ENCODE peak calls at places on chromosomes 7 and 10, in six cellular contexts. Z is HepG2, P is GM12878, Q is A549, E is K562, U is endothelial cell of umbilical vein. T is an unnamed sample.

GRCh38 chr10:130137077-130137448 is 872 bp downstream of the GLRX3 start:
- DNase-seq in Z (peak; percentile 29), P (no peak), Q (peak; percentile 26), E (no peak), U (peak; percentile 55), T (peak; percentile 43)

GRCh38 chr7:70647801-70648491 is 484.0 kb upstream of the GALNT17 start:
- DNase-seq in Z (no peak), P (peak; percentile 46), Q (no peak), E (no peak), U (no peak), T (peak; percentile 52)

GRCh38 chr10:3820255-3820654 is 35.2 kb upstream of the KLF6 start:
- DNase-seq in Z (no peak), P (no peak), Q (no peak), E (no peak), U (no peak), T (no peak)

GRCh38 chr10:43749940-43750552 is 101.4 kb upstream of the ZNF32 start:
- DNase-seq in Z (no peak), P (no peak), Q (no peak), E (no peak), U (no peak), T (no peak)

GRCh38 chr7:16647435-16647960 is 1.5 kb downstream of the BZW2 start:
- DNase-seq in Z (no peak), P (no peak), Q (no peak), E (no peak), U (peak; percentile 10), T (no peak)

GRCh38 chr10:14571866-14572507 is 202.7 kb downstream of the FAM107B start:
- DNase-seq in Z (peak; percentile 96), P (no peak), Q (peak; percentile 96), E (no peak), U (peak; percentile 87), T (no peak)

GRCh38 chr7:105656922-105657521 is 75.7 kb upstream of the EFCAB10 start:
- DNase-seq in Z (no peak), P (no peak), Q (peak; percentile 58), E (peak; percentile 92), U (peak; percentile 18), T (peak; percentile 74)

GRCh38 chr7:74059681-74060588 is 23.7 kb upstream of the LIMK1 start:
- DNase-seq in Z (no peak), P (no peak), Q (peak; percentile 45), E (no peak), U (no peak), T (no peak)

GRCh38 chr7:100889761-100890639 is 485 bp upstream of the UFSP1 start:
- DNase-seq in Z (peak; percentile 84), P (peak; percentile 73), Q (peak; percentile 93), E (peak; percentile 96), U (peak; percentile 88), T (peak; percentile 99)

DNA sequence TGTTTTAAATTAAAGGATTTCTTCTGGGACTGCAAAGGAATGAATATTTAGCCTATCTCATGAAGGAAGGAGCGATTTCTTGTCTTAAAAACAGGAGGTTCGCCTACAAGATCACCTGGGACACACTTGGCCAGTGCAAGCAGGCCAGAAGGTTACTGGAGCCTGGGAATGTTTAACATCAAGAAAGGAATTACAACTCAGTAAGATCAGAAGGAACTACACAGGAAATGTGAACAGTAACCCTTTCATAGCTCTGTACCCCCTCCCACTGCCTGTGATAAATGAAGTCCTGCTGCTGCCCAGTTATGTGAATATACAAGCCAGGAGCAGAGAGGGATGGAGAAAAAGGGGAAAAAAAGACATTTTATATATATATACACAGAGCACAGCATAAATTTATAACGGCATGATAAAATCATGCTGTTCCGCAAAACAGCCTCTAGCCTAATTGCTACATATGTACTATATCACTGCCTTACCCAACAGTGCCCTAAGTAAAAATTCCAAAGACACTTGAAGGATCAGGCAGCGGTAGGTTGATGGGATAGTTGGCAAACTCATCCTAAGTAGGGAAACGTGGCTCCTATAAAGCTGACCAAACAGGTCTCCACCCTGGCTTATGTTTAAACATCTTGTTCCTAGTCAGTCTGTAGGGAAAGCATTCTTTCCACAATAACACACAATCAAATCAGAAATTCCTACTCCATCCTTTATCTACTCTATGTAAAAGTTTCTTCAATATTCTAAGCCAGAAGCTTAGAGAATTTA is 63.8 kb downstream of the ZNF438 start:
- DNase-seq in Z (no peak), P (no peak), Q (no peak), E (no peak), U (peak; percentile 77), T (no peak)
- TF ChIP-seq MYC in Z (no peak), P (no peak), Q (no peak), E (no peak), U (no peak), T (no peak)

DNA sequence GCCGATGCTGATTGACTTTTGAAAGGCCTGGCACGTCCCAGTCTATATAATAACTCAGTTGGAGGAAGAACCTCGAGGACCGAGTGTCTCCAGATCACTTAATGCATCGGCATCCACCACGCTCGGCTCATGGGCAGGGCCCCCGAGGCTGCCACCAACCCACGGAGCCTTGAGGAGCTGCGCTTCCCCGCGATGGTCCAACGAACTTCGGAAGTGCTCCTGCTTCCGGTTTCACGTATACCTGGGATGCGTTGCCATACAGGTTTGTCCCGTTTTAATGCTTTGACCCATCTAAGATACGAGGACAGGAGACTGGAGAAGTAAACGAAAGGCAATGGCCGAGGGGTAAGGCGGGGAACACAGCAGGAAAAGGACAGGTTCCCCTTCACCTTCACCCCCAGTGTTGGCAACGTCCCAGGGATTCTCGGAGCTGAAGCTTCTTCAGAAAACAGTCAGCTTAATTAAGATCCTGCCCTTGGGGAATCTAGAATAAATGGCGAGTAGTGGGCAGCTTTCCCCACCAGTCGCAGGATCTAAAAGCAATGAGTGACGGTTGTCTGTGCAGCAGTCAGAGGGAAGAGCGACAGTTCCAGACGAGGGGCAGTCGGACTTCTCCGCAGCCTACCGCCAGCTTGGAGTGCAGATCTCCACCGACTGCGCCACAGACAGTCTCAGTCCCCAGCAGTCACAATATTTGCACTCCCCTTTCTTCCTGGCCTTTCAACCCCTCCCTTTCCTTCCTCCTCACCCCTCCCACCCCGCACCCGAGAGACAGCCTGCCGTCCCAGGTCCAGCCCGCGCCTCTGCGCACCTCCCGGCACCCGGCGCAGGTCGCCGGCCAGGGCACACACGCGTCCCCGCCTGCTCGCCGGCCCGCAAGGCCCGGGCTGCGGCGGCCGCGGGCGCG is 10.7 kb upstream of the SP8 start:
- DNase-seq in Z (no peak), P (no peak), Q (peak; percentile 38), E (no peak), U (no peak), T (peak; percentile 71)
- TF ChIP-seq POLR2A in Z (no peak), P (peak; percentile 40), Q (no peak), E (peak; percentile 42), U (peak; percentile 24), T (peak; percentile 53)

DNA sequence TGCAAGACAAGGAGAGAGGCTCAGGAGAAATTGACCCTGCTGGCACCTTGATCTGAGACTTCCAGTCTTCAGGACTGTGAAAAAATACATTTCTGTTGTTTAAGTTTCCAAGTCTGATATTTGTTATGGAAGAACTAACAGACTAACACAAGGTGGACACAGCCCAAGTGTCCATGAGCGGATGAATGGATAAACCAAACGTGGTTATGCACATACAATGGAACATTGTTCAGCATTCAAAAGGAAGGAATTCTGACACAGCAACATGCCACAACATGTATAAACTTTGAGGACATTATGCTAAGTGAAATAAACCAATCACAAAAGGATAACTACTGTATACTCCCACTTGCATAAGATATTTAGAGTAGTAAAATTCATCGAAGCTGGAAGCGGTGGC is 76.5 kb downstream of the FAM13C start:
- DNase-seq in Z (no peak), P (no peak), Q (no peak), E (no peak), U (no peak), T (no peak)
- TF ChIP-seq MYC in Z (no peak), P (no peak), Q (no peak), E (no peak), U (no peak), T (no peak)

GRCh38 chr10:70146489-70147488 is at the start of gene TYSND1:
- DNase-seq in Z (peak; percentile 97), P (peak; percentile 91), Q (peak; percentile 98), E (peak; percentile 46), U (peak; percentile 98), T (peak; percentile 100)

GRCh38 chr10:70144372-70145110 is 2.0 kb downstream of the TYSND1 start:
- DNase-seq in Z (no peak), P (no peak), Q (no peak), E (no peak), U (no peak), T (no peak)

GRCh38 chr10:70142555-70142954 is 3.9 kb downstream of the TYSND1 start:
- DNase-seq in Z (no peak), P (no peak), Q (no peak), E (no peak), U (no peak), T (no peak)

GRCh38 chr10:70145666-70146488 is 623 bp downstream of the TYSND1 start:
- DNase-seq in Z (peak; percentile 41), P (no peak), Q (peak; percentile 69), E (peak; percentile 33), U (peak; percentile 80), T (peak; percentile 86)

DNA sequence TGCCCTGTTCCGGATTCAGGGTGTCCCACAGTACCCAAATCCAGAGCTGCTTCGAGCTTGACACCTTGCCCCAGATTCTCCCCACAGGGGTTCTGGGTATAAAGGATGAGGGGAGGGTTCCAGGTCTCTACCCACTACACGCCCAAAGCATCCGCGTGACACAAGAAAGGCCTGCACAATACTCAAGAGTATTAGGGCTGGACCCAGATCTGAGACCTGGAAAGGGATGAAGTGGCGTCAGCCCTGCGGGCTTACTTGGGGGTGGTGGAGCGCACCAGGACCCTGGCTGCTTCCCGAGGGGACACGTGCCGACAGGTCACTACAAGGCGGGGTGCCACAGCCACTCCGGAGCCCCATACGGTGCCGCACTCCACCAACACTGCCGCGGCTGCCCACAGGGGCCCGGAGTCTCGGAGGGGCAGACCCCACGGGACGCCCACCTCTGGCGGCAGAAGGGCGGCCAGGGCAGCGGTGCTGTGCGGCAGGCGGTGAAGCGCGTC is 1.3 kb downstream of the TYSND1 start:
- DNase-seq in Z (no peak), P (no peak), Q (no peak), E (no peak), U (no peak), T (no peak)
- TF ChIP-seq POLR2A in Z (no peak), P (no peak), Q (no peak), E (no peak), U (no peak), T (no peak)

DNA sequence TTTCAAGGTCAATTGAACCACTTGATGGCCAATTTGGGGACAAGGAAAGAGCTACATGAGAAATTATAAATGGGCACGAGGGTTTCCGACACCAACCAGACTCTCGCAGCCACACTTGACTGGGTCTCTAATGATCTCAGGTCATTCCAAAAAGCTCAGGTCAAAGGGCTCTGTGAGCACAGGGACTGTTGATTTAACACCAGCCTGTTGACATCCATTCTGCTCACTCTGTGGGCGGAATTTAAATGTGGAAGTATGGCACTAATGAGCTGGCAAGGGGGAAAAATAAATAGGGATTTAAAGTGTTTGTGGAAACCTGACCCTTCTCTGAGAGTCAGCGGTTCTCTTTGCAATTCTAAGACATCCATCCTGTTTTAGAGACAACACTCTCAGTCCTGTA is 810.7 kb upstream of the AUTS2 start:
- DNase-seq in Z (no peak), P (no peak), Q (no peak), E (no peak), U (no peak), T (no peak)
- TF ChIP-seq MYC in Z (no peak), P (no peak), Q (no peak), E (no peak), U (no peak), T (no peak)

T was measured in NB4.